ENCODE peak calls at places on chromosomes 3 and 15, in eight cellular contexts. One of them, this sample, is unnamed.

GRCh38 chr15:100336061-100336460 is 5.7 kb downstream of the ADAMTS17 start:
- DNase-seq in activated gamma-delta T cell treated with anti-CD3 and anti-CD28 coated beads, Interleukin-2, amount 50 U/mL, for 16 hours: no peak
- DNase-seq in NCI-H510A treated with DMSO at 0.1 percent for 48 hours: no peak
- DNase-seq in HEK293T: no peak
- DNase-seq in T follicular helper cell: no peak
- DNase-seq in COR-L47: no peak
- DNase-seq in caudate nucleus: no peak
- DNase-seq in AG09309: no peak
- DNase-seq in this sample: no peak

GRCh38 chr15:56272474-56272873 is 28.8 kb upstream of the RFX7 start:
- DNase-seq in AG09309: no peak
- DNase-seq in HEK293T: no peak
- DNase-seq in activated gamma-delta T cell treated with anti-CD3 and anti-CD28 coated beads, Interleukin-2, amount 50 U/mL, for 16 hours: no peak
- DNase-seq in COR-L47: no peak
- DNase-seq in NCI-H510A treated with DMSO at 0.1 percent for 48 hours: no peak
- DNase-seq in T follicular helper cell: no peak
- DNase-seq in caudate nucleus: no peak
- DNase-seq in this sample: no peak

GRCh38 chr3:114411292-114411691 is 117.5 kb downstream of the TIGIT start:
- DNase-seq in COR-L47: no peak
- DNase-seq in T follicular helper cell: no peak
- DNase-seq in AG09309: no peak
- DNase-seq in HEK293T: no peak
- DNase-seq in activated gamma-delta T cell treated with anti-CD3 and anti-CD28 coated beads, Interleukin-2, amount 50 U/mL, for 16 hours: no peak
- DNase-seq in NCI-H510A treated with DMSO at 0.1 percent for 48 hours: no peak
- DNase-seq in caudate nucleus: no peak
- DNase-seq in this sample: no peak

GRCh38 chr15:90481023-90481422 is 48.7 kb upstream of the CRTC3 start:
- DNase-seq in HEK293T: no peak
- DNase-seq in COR-L47: no peak
- DNase-seq in NCI-H510A treated with DMSO at 0.1 percent for 48 hours: no peak
- DNase-seq in T follicular helper cell: no peak
- DNase-seq in AG09309: no peak
- DNase-seq in activated gamma-delta T cell treated with anti-CD3 and anti-CD28 coated beads, Interleukin-2, amount 50 U/mL, for 16 hours: no peak
- DNase-seq in caudate nucleus: no peak
- DNase-seq in this sample: no peak

GRCh38 chr15:67618312-67618711 is 75.8 kb downstream of the MAP2K5 start:
- DNase-seq in activated gamma-delta T cell treated with anti-CD3 and anti-CD28 coated beads, Interleukin-2, amount 50 U/mL, for 16 hours: no peak
- DNase-seq in T follicular helper cell: no peak
- DNase-seq in caudate nucleus: no peak
- DNase-seq in HEK293T: no peak
- DNase-seq in COR-L47: no peak
- DNase-seq in AG09309: no peak
- DNase-seq in NCI-H510A treated with DMSO at 0.1 percent for 48 hours: no peak
- DNase-seq in this sample: no peak

GRCh38 chr3:152299243-152299976 is 30.7 kb downstream of the MBNL1 start:
- DNase-seq in T follicular helper cell: peak
- DNase-seq in activated gamma-delta T cell treated with anti-CD3 and anti-CD28 coated beads, Interleukin-2, amount 50 U/mL, for 16 hours: no peak
- DNase-seq in NCI-H510A treated with DMSO at 0.1 percent for 48 hours: no peak
- DNase-seq in COR-L47: no peak
- DNase-seq in AG09309: no peak
- DNase-seq in caudate nucleus: peak
- DNase-seq in HEK293T: no peak
- DNase-seq in this sample: no peak

GRCh38 chr3:39255503-39256325 is 24.1 kb downstream of the CX3CR1 start:
- DNase-seq in AG09309: no peak
- DNase-seq in HEK293T: no peak
- DNase-seq in caudate nucleus: no peak
- DNase-seq in activated gamma-delta T cell treated with anti-CD3 and anti-CD28 coated beads, Interleukin-2, amount 50 U/mL, for 16 hours: no peak
- DNase-seq in T follicular helper cell: no peak
- DNase-seq in NCI-H510A treated with DMSO at 0.1 percent for 48 hours: no peak
- DNase-seq in COR-L47: no peak
- DNase-seq in this sample: no peak

GRCh38 chr3:13235897-13236296 is 162.7 kb upstream of the IQSEC1 start:
- DNase-seq in caudate nucleus: no peak
- DNase-seq in activated gamma-delta T cell treated with anti-CD3 and anti-CD28 coated beads, Interleukin-2, amount 50 U/mL, for 16 hours: no peak
- DNase-seq in T follicular helper cell: no peak
- DNase-seq in NCI-H510A treated with DMSO at 0.1 percent for 48 hours: peak
- DNase-seq in COR-L47: no peak
- DNase-seq in HEK293T: no peak
- DNase-seq in AG09309: no peak
- DNase-seq in this sample: no peak

GRCh38 chr15:89998141-89998661 is 2.9 kb upstream of the ZNF710 start:
- DNase-seq in activated gamma-delta T cell treated with anti-CD3 and anti-CD28 coated beads, Interleukin-2, amount 50 U/mL, for 16 hours: no peak
- DNase-seq in AG09309: no peak
- DNase-seq in HEK293T: no peak
- DNase-seq in caudate nucleus: no peak
- DNase-seq in T follicular helper cell: no peak
- DNase-seq in NCI-H510A treated with DMSO at 0.1 percent for 48 hours: peak
- DNase-seq in COR-L47: no peak
- DNase-seq in this sample: no peak

GRCh38 chr3:101829066-101829830 is 20.1 kb upstream of the NFKBIZ start:
- DNase-seq in NCI-H510A treated with DMSO at 0.1 percent for 48 hours: no peak
- DNase-seq in HEK293T: no peak
- DNase-seq in T follicular helper cell: peak
- DNase-seq in activated gamma-delta T cell treated with anti-CD3 and anti-CD28 coated beads, Interleukin-2, amount 50 U/mL, for 16 hours: peak
- DNase-seq in caudate nucleus: no peak
- DNase-seq in AG09309: no peak
- DNase-seq in COR-L47: peak
- DNase-seq in this sample: no peak

GRCh38 chr3:148158210-148158609 is 539.5 kb upstream of the AGTR1 start:
- DNase-seq in NCI-H510A treated with DMSO at 0.1 percent for 48 hours: no peak
- DNase-seq in HEK293T: no peak
- DNase-seq in COR-L47: no peak
- DNase-seq in activated gamma-delta T cell treated with anti-CD3 and anti-CD28 coated beads, Interleukin-2, amount 50 U/mL, for 16 hours: no peak
- DNase-seq in AG09309: peak
- DNase-seq in caudate nucleus: no peak
- DNase-seq in T follicular helper cell: no peak
- DNase-seq in this sample: no peak

GRCh38 chr15:95259513-95259912 is 1028.2 kb downstream of the MCTP2 start:
- DNase-seq in NCI-H510A treated with DMSO at 0.1 percent for 48 hours: peak
- DNase-seq in activated gamma-delta T cell treated with anti-CD3 and anti-CD28 coated beads, Interleukin-2, amount 50 U/mL, for 16 hours: peak
- DNase-seq in AG09309: no peak
- DNase-seq in T follicular helper cell: peak
- DNase-seq in HEK293T: peak
- DNase-seq in caudate nucleus: peak
- DNase-seq in COR-L47: peak
- DNase-seq in this sample: peak

GRCh38 chr15:59976480-59976879 is 27.6 kb upstream of the FOXB1 start:
- DNase-seq in activated gamma-delta T cell treated with anti-CD3 and anti-CD28 coated beads, Interleukin-2, amount 50 U/mL, for 16 hours: peak
- DNase-seq in COR-L47: no peak
- DNase-seq in caudate nucleus: no peak
- DNase-seq in T follicular helper cell: peak
- DNase-seq in NCI-H510A treated with DMSO at 0.1 percent for 48 hours: peak
- DNase-seq in HEK293T: no peak
- DNase-seq in AG09309: no peak
- DNase-seq in this sample: peak

GRCh38 chr3:62084558-62084957 is 288.8 kb downstream of the FEZF2 start:
- DNase-seq in COR-L47: peak
- DNase-seq in HEK293T: no peak
- DNase-seq in NCI-H510A treated with DMSO at 0.1 percent for 48 hours: peak
- DNase-seq in AG09309: no peak
- DNase-seq in activated gamma-delta T cell treated with anti-CD3 and anti-CD28 coated beads, Interleukin-2, amount 50 U/mL, for 16 hours: no peak
- DNase-seq in T follicular helper cell: no peak
- DNase-seq in caudate nucleus: no peak
- DNase-seq in this sample: no peak

GRCh38 chr15:86660012-86660411 is 580.3 kb downstream of the AGBL1 start:
- DNase-seq in activated gamma-delta T cell treated with anti-CD3 and anti-CD28 coated beads, Interleukin-2, amount 50 U/mL, for 16 hours: no peak
- DNase-seq in AG09309: no peak
- DNase-seq in HEK293T: no peak
- DNase-seq in NCI-H510A treated with DMSO at 0.1 percent for 48 hours: no peak
- DNase-seq in caudate nucleus: no peak
- DNase-seq in COR-L47: no peak
- DNase-seq in T follicular helper cell: no peak
- DNase-seq in this sample: no peak

This sample was measured in endothelial cell.